ENCODE peak calls at places on chromosomes 6 and 20, in seven cellular contexts. One of them, this sample, is unnamed.

GRCh38 chr6:36929607-36930006 is 24.9 kb upstream of the PI16 start:
- DNase-seq in breast epithelium: no peak
- DNase-seq in tibial nerve: no peak
- DNase-seq in IMR-90: peak; percentile 82
- DNase-seq in lower lobe of right lung: no peak
- DNase-seq in fibroblast of lung: peak; percentile 60
- DNase-seq in psoas muscle: no peak
- DNase-seq in this sample: no peak

GRCh38 chr6:1291381-1291780 is 20.5 kb upstream of the FOXQ1 start:
- DNase-seq in psoas muscle: no peak
- DNase-seq in lower lobe of right lung: no peak
- DNase-seq in breast epithelium: no peak
- DNase-seq in tibial nerve: no peak
- DNase-seq in IMR-90: no peak
- DNase-seq in fibroblast of lung: no peak
- DNase-seq in this sample: no peak

GRCh38 chr6:70280462-70280861 is 22.4 kb downstream of the COL9A1 start:
- DNase-seq in lower lobe of right lung: no peak
- DNase-seq in tibial nerve: no peak
- DNase-seq in IMR-90: no peak
- DNase-seq in fibroblast of lung: no peak
- DNase-seq in psoas muscle: no peak
- DNase-seq in breast epithelium: no peak
- DNase-seq in this sample: no peak

GRCh38 chr20:16692442-16692841 is 37.4 kb upstream of the SNRPB2 start:
- DNase-seq in breast epithelium: no peak
- DNase-seq in psoas muscle: no peak
- DNase-seq in lower lobe of right lung: no peak
- DNase-seq in tibial nerve: no peak
- DNase-seq in IMR-90: no peak
- DNase-seq in fibroblast of lung: no peak
- DNase-seq in this sample: no peak

GRCh38 chr20:25199473-25200265 is 4.2 kb downstream of the ENTPD6 start:
- DNase-seq in tibial nerve: no peak
- DNase-seq in lower lobe of right lung: no peak
- DNase-seq in psoas muscle: no peak
- DNase-seq in IMR-90: no peak
- DNase-seq in fibroblast of lung: no peak
- DNase-seq in breast epithelium: no peak
- DNase-seq in this sample: no peak

GRCh38 chr6:87645080-87645479 is 55.1 kb downstream of the ORC3 start:
- DNase-seq in psoas muscle: no peak
- DNase-seq in IMR-90: no peak
- DNase-seq in breast epithelium: no peak
- DNase-seq in fibroblast of lung: no peak
- DNase-seq in tibial nerve: no peak
- DNase-seq in lower lobe of right lung: no peak
- DNase-seq in this sample: no peak

GRCh38 chr6:149170564-149171452 is 146.7 kb upstream of the TAB2 start:
- DNase-seq in lower lobe of right lung: no peak
- DNase-seq in psoas muscle: no peak
- DNase-seq in tibial nerve: no peak
- DNase-seq in IMR-90: no peak
- DNase-seq in fibroblast of lung: no peak
- DNase-seq in breast epithelium: no peak
- DNase-seq in this sample: no peak

GRCh38 chr6:12751694-12752304 is 35.2 kb downstream of the PHACTR1 start:
- DNase-seq in psoas muscle: peak; percentile 59
- DNase-seq in breast epithelium: no peak
- DNase-seq in IMR-90: peak; percentile 12
- DNase-seq in lower lobe of right lung: peak; percentile 62
- DNase-seq in fibroblast of lung: peak; percentile 61
- DNase-seq in tibial nerve: no peak
- DNase-seq in this sample: no peak

GRCh38 chr6:113306552-113307145 is 550.5 kb upstream of the MARCKS start:
- DNase-seq in fibroblast of lung: peak; percentile 26
- DNase-seq in psoas muscle: peak; percentile 70
- DNase-seq in tibial nerve: peak; percentile 46
- DNase-seq in breast epithelium: peak; percentile 74
- DNase-seq in IMR-90: no peak
- DNase-seq in lower lobe of right lung: peak; percentile 74
- DNase-seq in this sample: peak; percentile 58

GRCh38 chr20:1813101-1813529 is 82.1 kb upstream of the SIRPA start:
- DNase-seq in psoas muscle: peak; percentile 83
- DNase-seq in tibial nerve: peak; percentile 32
- DNase-seq in fibroblast of lung: peak; percentile 94
- DNase-seq in IMR-90: peak; percentile 97
- DNase-seq in lower lobe of right lung: no peak
- DNase-seq in breast epithelium: no peak
- DNase-seq in this sample: no peak

GRCh38 chr6:2970034-2970685 is 1.2 kb downstream of the SERPINB6 start:
- DNase-seq in IMR-90: peak; percentile 40
- DNase-seq in lower lobe of right lung: no peak
- DNase-seq in psoas muscle: no peak
- DNase-seq in breast epithelium: no peak
- DNase-seq in fibroblast of lung: peak; percentile 59
- DNase-seq in tibial nerve: no peak
- DNase-seq in this sample: no peak

GRCh38 chr6:168408504-168409136 is 32.4 kb upstream of the SMOC2 start:
- DNase-seq in tibial nerve: no peak
- DNase-seq in breast epithelium: no peak
- DNase-seq in psoas muscle: no peak
- DNase-seq in fibroblast of lung: no peak
- DNase-seq in IMR-90: no peak
- DNase-seq in lower lobe of right lung: no peak
- DNase-seq in this sample: no peak

GRCh38 chr6:158560787-158561246 is 926 bp downstream of the TMEM181 start:
- DNase-seq in IMR-90: no peak
- DNase-seq in lower lobe of right lung: peak; percentile 58
- DNase-seq in tibial nerve: no peak
- DNase-seq in fibroblast of lung: peak; percentile 30
- DNase-seq in breast epithelium: no peak
- DNase-seq in psoas muscle: no peak
- DNase-seq in this sample: no peak

GRCh38 chr6:26336355-26337198 is 28.4 kb upstream of the BTN3A2 start:
- DNase-seq in tibial nerve: no peak
- DNase-seq in fibroblast of lung: peak; percentile 78
- DNase-seq in psoas muscle: no peak
- DNase-seq in IMR-90: peak; percentile 74
- DNase-seq in breast epithelium: no peak
- DNase-seq in lower lobe of right lung: no peak
- DNase-seq in this sample: no peak

GRCh38 chr6:37856285-37856684 is 36.8 kb downstream of the ZFAND3 start:
- DNase-seq in lower lobe of right lung: no peak
- DNase-seq in tibial nerve: no peak
- DNase-seq in fibroblast of lung: no peak
- DNase-seq in breast epithelium: no peak
- DNase-seq in psoas muscle: no peak
- DNase-seq in IMR-90: no peak
- DNase-seq in this sample: no peak

GRCh38 chr6:6686748-6687601 is 98.5 kb downstream of the LY86 start:
- DNase-seq in fibroblast of lung: peak; percentile 74
- DNase-seq in lower lobe of right lung: peak; percentile 98
- DNase-seq in psoas muscle: peak; percentile 95
- DNase-seq in breast epithelium: peak; percentile 95
- DNase-seq in IMR-90: no peak
- DNase-seq in tibial nerve: peak; percentile 68
- DNase-seq in this sample: peak; percentile 95

GRCh38 chr6:144548525-144548924 is 263.4 kb downstream of the UTRN start:
- DNase-seq in IMR-90: no peak
- DNase-seq in tibial nerve: no peak
- DNase-seq in breast epithelium: no peak
- DNase-seq in lower lobe of right lung: no peak
- DNase-seq in psoas muscle: no peak
- DNase-seq in fibroblast of lung: no peak
- DNase-seq in this sample: no peak

GRCh38 chr6:28710466-28711191 is 184.9 kb downstream of the GPX5 start:
- DNase-seq in tibial nerve: no peak
- DNase-seq in IMR-90: peak; percentile 58
- DNase-seq in psoas muscle: no peak
- DNase-seq in fibroblast of lung: peak; percentile 67
- DNase-seq in breast epithelium: no peak
- DNase-seq in lower lobe of right lung: no peak
- DNase-seq in this sample: no peak

GRCh38 chr6:4581468-4582420 is 194.5 kb upstream of the CDYL start:
- DNase-seq in fibroblast of lung: peak; percentile 98
- DNase-seq in lower lobe of right lung: no peak
- DNase-seq in breast epithelium: no peak
- DNase-seq in psoas muscle: no peak
- DNase-seq in tibial nerve: no peak
- DNase-seq in IMR-90: peak; percentile 95
- DNase-seq in this sample: no peak

GRCh38 chr6:24126586-24127192 is 674 bp downstream of the NRSN1 start:
- DNase-seq in tibial nerve: no peak
- DNase-seq in fibroblast of lung: peak; percentile 51
- DNase-seq in breast epithelium: no peak
- DNase-seq in IMR-90: peak; percentile 22
- DNase-seq in lower lobe of right lung: no peak
- DNase-seq in psoas muscle: no peak
- DNase-seq in this sample: no peak

GRCh38 chr20:44819936-44820335 is 9.6 kb upstream of the RIMS4 start:
- DNase-seq in fibroblast of lung: no peak
- DNase-seq in lower lobe of right lung: no peak
- DNase-seq in IMR-90: no peak
- DNase-seq in tibial nerve: no peak
- DNase-seq in breast epithelium: no peak
- DNase-seq in psoas muscle: no peak
- DNase-seq in this sample: no peak
- H3K27ac ChIP-seq in fibroblast of lung: no peak overlapping the region
- H3K27ac ChIP-seq in lower lobe of right lung: no peak overlapping the region
- H3K27ac ChIP-seq in IMR-90: no peak overlapping the region
- H3K27ac ChIP-seq in tibial nerve: no peak overlapping the region
- H3K27ac ChIP-seq in breast epithelium: no peak overlapping the region
- H3K27ac ChIP-seq in psoas muscle: no peak overlapping the region
- H3K27ac ChIP-seq in this sample: no peak overlapping the region

GRCh38 chr6:160082627-160083026 is 39.0 kb upstream of the SLC22A1 start:
- DNase-seq in lower lobe of right lung: no peak
- DNase-seq in psoas muscle: no peak
- DNase-seq in IMR-90: no peak
- DNase-seq in tibial nerve: no peak
- DNase-seq in fibroblast of lung: no peak
- DNase-seq in breast epithelium: no peak
- DNase-seq in this sample: no peak

GRCh38 chr6:160086754-160087153 is 34.9 kb upstream of the SLC22A1 start:
- DNase-seq in tibial nerve: no peak
- DNase-seq in psoas muscle: no peak
- DNase-seq in fibroblast of lung: no peak
- DNase-seq in breast epithelium: no peak
- DNase-seq in IMR-90: no peak
- DNase-seq in lower lobe of right lung: no peak
- DNase-seq in this sample: no peak

GRCh38 chr6:160085713-160086505 is 35.7 kb upstream of the SLC22A1 start:
- DNase-seq in lower lobe of right lung: no peak
- DNase-seq in fibroblast of lung: no peak
- DNase-seq in breast epithelium: no peak
- DNase-seq in IMR-90: no peak
- DNase-seq in psoas muscle: no peak
- DNase-seq in tibial nerve: no peak
- DNase-seq in this sample: no peak

GRCh38 chr6:160085226-160085625 is 36.4 kb upstream of the SLC22A1 start:
- DNase-seq in tibial nerve: no peak
- DNase-seq in fibroblast of lung: no peak
- DNase-seq in IMR-90: no peak
- DNase-seq in breast epithelium: no peak
- DNase-seq in psoas muscle: no peak
- DNase-seq in lower lobe of right lung: no peak
- DNase-seq in this sample: no peak

GRCh38 chr6:160084198-160084776 is 37.3 kb upstream of the SLC22A1 start:
- DNase-seq in tibial nerve: no peak
- DNase-seq in IMR-90: no peak
- DNase-seq in fibroblast of lung: no peak
- DNase-seq in psoas muscle: no peak
- DNase-seq in breast epithelium: no peak
- DNase-seq in lower lobe of right lung: no peak
- DNase-seq in this sample: no peak
- H3K36me3 ChIP-seq in tibial nerve: peaks cover 93% of the 10 kb centered on the region
- H3K36me3 ChIP-seq in IMR-90: peaks cover 60% of the 10 kb centered on the region
- H3K36me3 ChIP-seq in fibroblast of lung: peaks cover 25% of the 10 kb centered on the region
- H3K36me3 ChIP-seq in psoas muscle: peaks cover 9% of the 10 kb centered on the region
- H3K36me3 ChIP-seq in breast epithelium: peaks cover 5% of the 10 kb centered on the region
- H3K36me3 ChIP-seq in lower lobe of right lung: peaks cover 100% of the 10 kb centered on the region
- H3K36me3 ChIP-seq in this sample: peaks cover 100% of the 10 kb centered on the region

DNA sequence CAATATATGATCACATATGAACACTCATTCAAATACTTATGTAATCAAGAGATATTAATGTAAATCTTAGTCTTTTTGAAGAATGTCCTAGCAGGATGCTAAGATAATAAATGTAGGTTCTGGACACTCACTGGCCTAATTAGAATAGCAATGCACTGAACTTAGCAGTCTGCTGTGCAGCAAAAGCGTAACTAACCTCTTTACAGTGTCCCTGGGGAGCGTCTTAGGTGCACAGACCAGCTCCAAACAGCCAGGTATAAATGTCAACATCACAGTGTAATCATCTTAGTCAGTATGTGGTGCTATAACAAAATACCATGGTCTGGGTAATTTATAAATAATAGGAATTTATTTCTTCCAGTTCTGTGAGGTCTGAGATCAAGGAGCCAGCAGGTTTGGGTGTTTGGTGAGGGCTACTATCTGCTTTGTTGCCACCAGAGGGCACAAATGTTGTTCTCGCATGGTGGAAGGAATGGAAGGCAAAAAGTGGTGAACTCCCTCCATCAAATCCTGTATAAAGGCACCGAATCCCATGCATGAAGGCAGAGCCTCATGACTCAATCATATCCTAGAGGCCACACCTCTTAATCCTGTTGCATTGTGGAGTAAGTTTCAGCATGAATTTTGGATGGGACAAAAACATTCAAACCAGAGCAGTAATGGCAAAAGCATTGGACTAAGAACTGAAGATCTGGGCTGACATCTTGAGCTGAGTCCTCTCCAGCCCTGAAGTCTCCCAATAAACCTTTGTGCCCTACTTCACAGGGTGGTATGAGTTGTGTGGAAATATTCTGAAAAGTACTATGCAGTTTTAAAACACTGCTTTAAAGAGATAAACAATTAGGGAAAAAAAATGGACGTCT is 41.8 kb upstream of the FOXO3 start:
- DNase-seq in fibroblast of lung: peak; percentile 12
- DNase-seq in tibial nerve: no peak
- DNase-seq in breast epithelium: no peak
- DNase-seq in lower lobe of right lung: no peak
- DNase-seq in psoas muscle: no peak
- DNase-seq in IMR-90: peak; percentile 33
- DNase-seq in this sample: no peak
- TF ChIP-seq CTCF in fibroblast of lung: peak; percentile 56
- TF ChIP-seq CTCF in tibial nerve: no peak
- TF ChIP-seq CTCF in breast epithelium: peak; percentile 8
- TF ChIP-seq CTCF in lower lobe of right lung: peak; percentile 21
- TF ChIP-seq CTCF in psoas muscle: no peak
- TF ChIP-seq CTCF in IMR-90: peak; percentile 43
- TF ChIP-seq CTCF in this sample: peak; percentile 14

DNA sequence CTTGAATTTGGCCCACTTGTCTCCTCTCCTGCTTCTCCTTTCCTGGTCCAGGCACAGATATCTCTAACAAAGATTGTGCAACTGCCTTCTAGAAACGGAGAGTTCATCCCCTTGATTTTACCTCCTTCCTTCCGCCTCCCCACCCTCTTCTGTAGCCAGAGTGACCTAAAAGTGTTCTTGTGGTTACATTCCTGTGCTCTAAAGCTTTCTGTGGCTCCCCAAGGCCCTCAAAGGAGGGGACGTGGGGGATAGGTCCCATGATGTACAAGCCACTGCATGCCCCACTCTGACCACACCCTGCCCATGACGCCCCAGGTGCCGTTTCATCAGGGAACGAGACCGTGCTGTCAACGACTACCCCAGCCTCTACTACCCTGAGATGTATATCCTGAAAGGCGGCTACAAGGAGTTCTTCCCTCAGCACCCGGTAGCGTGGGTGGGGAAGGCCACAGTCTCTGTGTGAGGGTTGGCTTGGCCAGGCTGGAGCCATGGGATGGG is 8.2 kb downstream of the CDC25B start:
- DNase-seq in breast epithelium: no peak
- DNase-seq in tibial nerve: no peak
- DNase-seq in psoas muscle: peak; percentile 34
- DNase-seq in IMR-90: no peak
- DNase-seq in lower lobe of right lung: peak; percentile 74
- DNase-seq in fibroblast of lung: no peak
- DNase-seq in this sample: peak; percentile 66
- H3K27ac ChIP-seq in breast epithelium: peak overlapping the region; percentile 91
- H3K27ac ChIP-seq in tibial nerve: peak overlapping the region; percentile 97
- H3K27ac ChIP-seq in psoas muscle: peak overlapping the region; percentile 86
- H3K27ac ChIP-seq in IMR-90: peak overlapping the region; percentile 18
- H3K27ac ChIP-seq in lower lobe of right lung: peak overlapping the region; percentile 83
- H3K27ac ChIP-seq in fibroblast of lung: peak overlapping the region; percentile 98
- H3K27ac ChIP-seq in this sample: peak overlapping the region; percentile 69

This sample was measured in left lung.